ENCODE peak calls at places on chromosomes 13 and 19, in eight cellular contexts. F is heart right ventricle; O is EH; Q is endodermal cell; R is activated naive CD8-positive, alpha-beta T cell treated with anti-CD3 and anti-CD28 coated beads, Interleukin-2, amount 50 U/mL, for 16 hours; E is naive thymus-derived CD8-positive, alpha-beta T cell; D is HT1080; S is right lobe of liver. Z is an unnamed sample.

GRCh38 chr13:95607363-95607762 is 37.1 kb downstream of the DZIP1 start:
- DNase-seq in R (no peak), E (no peak), F (no peak), O (peak), D (peak), S (no peak), Q (no peak), Z (no peak)

GRCh38 chr19:55304279-55304978 is 20.6 kb downstream of the BRSK1 start:
- DNase-seq in F (no peak), S (no peak), E (no peak), R (no peak), Q (peak), O (peak), D (peak), Z (no peak)

GRCh38 chr13:94419304-94419943 is 60.1 kb downstream of the DCT start:
- DNase-seq in Q (no peak), O (peak), S (no peak), E (no peak), D (peak), R (no peak), F (no peak), Z (peak)

GRCh38 chr13:96650301-96650886 is 343.9 kb downstream of the OXGR1 start:
- DNase-seq in R (no peak), S (no peak), E (no peak), O (peak), F (no peak), Q (no peak), D (peak), Z (no peak)

GRCh38 chr13:35720690-35721554 is 244.4 kb upstream of the MAB21L1 start:
- DNase-seq in D (peak), Q (peak), O (peak), S (peak), R (peak), F (peak), E (no peak), Z (no peak)

GRCh38 chr13:77377016-77377415 is 50.1 kb upstream of the MYCBP2 start:
- DNase-seq in D (no peak), S (no peak), F (no peak), Q (no peak), O (no peak), E (no peak), R (no peak), Z (no peak)

GRCh38 chr13:37443538-37443937 is 155.0 kb downstream of the POSTN start:
- DNase-seq in R (no peak), F (no peak), S (no peak), E (no peak), Q (no peak), O (peak), D (peak), Z (no peak)

GRCh38 chr19:17170538-17171297 is 44.4 kb upstream of the USE1 start:
- DNase-seq in R (no peak), F (no peak), Q (no peak), D (no peak), O (peak), S (no peak), E (no peak), Z (no peak)

GRCh38 chr13:79423801-79424642 is 18.0 kb upstream of the RBM26 start:
- DNase-seq in E (no peak), R (no peak), Q (no peak), O (peak), F (no peak), D (peak), S (no peak), Z (no peak)

GRCh38 chr13:101654916-101655315 is 202.4 kb downstream of the ITGBL1 start:
- DNase-seq in E (no peak), R (no peak), O (peak), F (no peak), D (no peak), S (no peak), Q (no peak), Z (no peak)

GRCh38 chr13:23325191-23325590 is 108.3 kb downstream of the SACS start:
- DNase-seq in R (no peak), F (no peak), O (no peak), D (no peak), Q (no peak), S (no peak), E (no peak), Z (no peak)

GRCh38 chr13:74280093-74280794 is 146.0 kb upstream of the KLF12 start:
- DNase-seq in F (no peak), S (no peak), O (no peak), Q (no peak), R (no peak), E (no peak), D (no peak), Z (no peak)

Z was measured in stimulated activated CD8-positive, alpha-beta memory T cell treated with anti-CD3 and anti-CD28 coated beads, Interleukin-7, amount 100 ng/mL, for 4 hours.